ENCODE peak calls at places on chromosomes 7 and 10, in ten cellular contexts. P is breast epithelium, L is ovary, K is IMR-90, G is heart left ventricle, H is suprapubic skin, E is stomach, A is H1, W is lower leg skin, N is NB4. D is an unnamed sample.

GRCh38 chr7:12709731-12710502 is 22.5 kb downstream of the ARL4A start:
- DNase-seq in P (no peak), L (no peak), K (peak), G (no peak), H (no peak), E (no peak), A (no peak), W (no peak), N (no peak), D (no peak)

GRCh38 chr7:115707236-115707635 is 323.3 kb downstream of the TFEC start:
- DNase-seq in P (no peak), L (no peak), K (peak), G (no peak), H (no peak), E (no peak), A (peak), W (no peak), N (peak), D (no peak)

GRCh38 chr7:76425156-76425555 is 406 bp downstream of the ZP3 start:
- DNase-seq in P (no peak), L (no peak), K (no peak), G (no peak), H (peak), E (no peak), A (no peak), W (no peak), N (no peak), D (no peak)

GRCh38 chr10:132482090-132482489 is 55.5 kb upstream of the INPP5A start:
- DNase-seq in P (peak), L (peak), K (peak), G (no peak), H (peak), E (no peak), A (no peak), W (no peak), N (peak), D (no peak)

GRCh38 chr10:13708256-13708990 is 121.7 kb downstream of the PRPF18 start:
- DNase-seq in P (peak), L (no peak), K (no peak), G (no peak), H (no peak), E (no peak), A (no peak), W (no peak), N (no peak), D (no peak)

GRCh38 chr10:124672181-124672638 is 72.0 kb downstream of the FAM53B start:
- DNase-seq in P (no peak), L (no peak), K (no peak), G (no peak), H (no peak), E (no peak), A (no peak), W (no peak), N (no peak), D (no peak)

GRCh38 chr7:141074162-141074989 is 512 bp downstream of the TMEM178B start:
- DNase-seq in P (no peak), L (no peak), K (no peak), G (peak), H (no peak), E (no peak), A (no peak), W (no peak), N (no peak), D (no peak)

GRCh38 chr10:16811292-16811691 is 5.9 kb downstream of the RSU1 start:
- DNase-seq in P (no peak), L (no peak), K (no peak), G (no peak), H (no peak), E (no peak), A (no peak), W (no peak), N (no peak), D (no peak)

GRCh38 chr7:82594665-82595064 is 151.1 kb upstream of the CACNA2D1 start:
- DNase-seq in P (no peak), L (no peak), K (no peak), G (no peak), H (no peak), E (no peak), A (no peak), W (no peak), N (no peak), D (no peak)

GRCh38 chr10:71214641-71215160 is 2.3 kb downstream of the UNC5B start:
- DNase-seq in P (no peak), L (no peak), K (no peak), G (no peak), H (peak), E (peak), A (no peak), W (peak), N (no peak), D (no peak)

GRCh38 chr10:42933454-42934340 is 143.2 kb upstream of the RET start:
- DNase-seq in P (no peak), L (no peak), K (peak), G (peak), H (peak), E (peak), A (no peak), W (peak), N (no peak), D (peak)

GRCh38 chr7:116122972-116123595 is 87.3 kb upstream of the TES start:
- DNase-seq in P (no peak), L (no peak), K (peak), G (no peak), H (no peak), E (no peak), A (no peak), W (no peak), N (peak), D (no peak)

DNA sequence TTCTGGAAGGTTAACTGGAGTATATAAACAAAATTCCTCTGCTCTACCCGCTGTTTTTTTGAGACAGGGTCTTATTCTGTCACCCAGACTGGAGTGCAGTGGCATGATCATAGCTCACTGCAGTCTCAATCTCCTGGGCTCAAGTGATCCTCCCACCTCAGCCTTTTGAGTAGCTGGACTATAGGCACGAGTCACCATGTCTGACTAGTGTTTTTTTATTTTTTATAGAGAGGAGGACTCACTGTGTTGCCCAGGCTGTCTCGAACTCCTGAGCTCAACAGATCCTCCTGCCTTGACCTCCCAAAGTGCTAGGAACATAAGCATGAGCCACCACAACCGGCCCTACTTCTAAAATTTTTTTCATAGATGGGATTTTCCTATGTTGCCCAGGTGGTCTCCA is 2.2 kb downstream of the RAB18 start:
- DNase-seq in P (no peak), L (no peak), K (peak), G (no peak), H (no peak), E (no peak), A (no peak), W (no peak), N (peak), D (no peak)
- H3K4me3 ChIP-seq in P (peak), L (no peak), K (no peak), G (no peak), H (no peak), E (no peak), A (no peak), W (no peak), N (peak), D (no peak)

DNA sequence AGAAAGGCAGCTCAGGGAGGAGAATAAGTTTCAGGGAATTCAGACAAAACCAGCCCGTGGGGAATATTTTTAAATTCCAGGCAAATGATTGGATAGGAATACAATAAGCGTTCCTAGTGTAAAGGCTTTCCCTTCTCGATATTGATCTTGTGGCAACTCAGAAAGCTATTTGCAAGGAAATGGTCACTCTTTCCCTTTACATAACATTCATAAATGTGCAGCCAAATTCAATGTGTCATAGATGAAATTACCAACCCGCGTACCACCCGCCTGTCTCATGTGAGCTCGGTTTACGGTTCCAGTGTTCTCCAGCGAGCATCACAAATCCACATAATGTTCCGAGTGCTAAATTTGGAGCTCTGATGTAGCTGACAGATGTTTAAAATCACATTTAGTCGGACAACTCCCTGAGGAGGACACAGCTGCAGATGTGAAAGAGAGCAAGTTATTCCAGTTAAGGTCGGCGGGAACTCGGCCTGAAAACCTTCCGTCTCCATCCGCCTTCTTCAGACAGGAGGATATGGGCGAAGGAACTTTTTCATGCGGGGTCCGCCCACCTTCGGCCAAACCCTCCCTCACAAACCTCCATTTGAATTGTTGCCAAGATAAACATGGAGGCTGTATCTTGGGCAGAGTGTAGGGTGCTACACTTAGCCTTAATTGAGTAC is 327.0 kb downstream of the RNLS start:
- DNase-seq in P (no peak), L (peak), K (no peak), G (peak), H (no peak), E (no peak), A (no peak), W (no peak), N (no peak), D (peak)
- TF ChIP-seq POLR2A in P (no peak), L (no peak), K (no peak), G (no peak), H (no peak), E (no peak), A (no peak), W (no peak), N (no peak), D (no peak)

GRCh38 chr7:142797799-142798377 is 27.1 kb downstream of the PRSS2 start:
- DNase-seq in P (peak), L (no peak), K (no peak), G (no peak), H (no peak), E (no peak), A (no peak), W (peak), N (no peak), D (no peak)

GRCh38 chr7:142796501-142797341 is 26.0 kb downstream of the PRSS2 start:
- DNase-seq in P (no peak), L (no peak), K (no peak), G (no peak), H (no peak), E (no peak), A (no peak), W (peak), N (no peak), D (no peak)

GRCh38 chr7:142795339-142795863 is 24.6 kb downstream of the PRSS2 start:
- DNase-seq in P (no peak), L (no peak), K (no peak), G (no peak), H (no peak), E (no peak), A (peak), W (peak), N (no peak), D (no peak)

GRCh38 chr7:142797342-142797798 is 26.6 kb downstream of the PRSS2 start:
- DNase-seq in P (no peak), L (no peak), K (no peak), G (no peak), H (no peak), E (no peak), A (no peak), W (peak), N (no peak), D (no peak)

DNA sequence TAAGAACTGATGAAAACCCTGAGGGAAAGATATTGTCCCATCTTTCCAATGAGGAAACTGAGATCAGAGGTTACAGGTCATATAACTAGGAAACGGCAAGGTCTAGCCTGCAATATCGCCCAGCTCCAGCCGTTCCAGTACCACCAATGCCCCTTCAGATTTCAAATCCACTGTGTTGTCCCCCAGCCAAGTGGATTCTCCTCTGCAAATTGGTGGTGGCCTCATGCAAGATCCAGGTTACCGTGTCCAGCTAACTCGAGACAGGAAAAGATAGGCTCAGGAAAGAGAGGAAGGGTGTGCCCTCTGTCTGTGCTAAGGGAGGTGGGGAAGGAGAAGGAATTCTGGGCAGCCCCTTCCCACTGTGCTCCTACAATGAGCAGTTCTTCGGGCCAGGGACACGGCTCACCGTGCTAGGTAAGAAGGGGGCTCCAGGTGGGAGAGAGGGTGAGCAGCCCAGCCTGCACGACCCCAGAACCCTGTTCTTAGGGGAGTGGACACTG is 25.3 kb downstream of the PRSS2 start:
- DNase-seq in P (no peak), L (no peak), K (no peak), G (no peak), H (no peak), E (no peak), A (no peak), W (no peak), N (no peak), D (no peak)
- H3K4me3 ChIP-seq in P (peak), L (no peak), K (no peak), G (no peak), H (no peak), E (peak), A (peak), W (no peak), N (no peak), D (peak)

DNA sequence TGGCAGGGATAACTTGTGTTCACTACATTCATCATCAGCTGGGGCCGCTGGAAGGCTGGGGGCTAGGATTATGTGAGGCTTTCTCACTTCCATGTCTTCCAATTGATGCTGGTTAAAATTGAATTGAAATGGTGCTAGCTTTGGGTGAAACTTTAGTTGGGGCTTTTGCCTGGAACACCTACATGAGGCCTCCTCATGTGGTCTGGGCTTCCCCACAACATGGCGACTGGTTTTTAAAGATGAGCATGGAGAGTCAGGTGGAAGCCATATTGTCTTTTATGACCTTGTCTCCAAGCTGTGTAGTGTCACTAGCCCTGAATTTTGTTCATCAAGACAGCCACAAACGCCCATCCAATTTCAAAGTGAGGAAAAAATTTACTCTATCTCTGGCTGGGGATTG is 1033.9 kb downstream of the TYW1 start:
- DNase-seq in P (no peak), L (no peak), K (no peak), G (no peak), H (peak), E (no peak), A (no peak), W (peak), N (no peak), D (no peak)
- TF ChIP-seq POLR2A in P (no peak), L (no peak), K (no peak), G (no peak), H (no peak), E (no peak), A (no peak), W (no peak), N (no peak), D (no peak)

GRCh38 chr7:106765727-106766355 is 99.2 kb upstream of the PIK3CG start:
- DNase-seq in P (no peak), L (no peak), K (peak), G (no peak), H (no peak), E (no peak), A (no peak), W (no peak), N (no peak), D (no peak)
- H3K4me3 ChIP-seq in P (no peak), L (no peak), K (no peak), G (no peak), H (no peak), E (no peak), A (no peak), W (no peak), N (no peak), D (no peak)

DNA sequence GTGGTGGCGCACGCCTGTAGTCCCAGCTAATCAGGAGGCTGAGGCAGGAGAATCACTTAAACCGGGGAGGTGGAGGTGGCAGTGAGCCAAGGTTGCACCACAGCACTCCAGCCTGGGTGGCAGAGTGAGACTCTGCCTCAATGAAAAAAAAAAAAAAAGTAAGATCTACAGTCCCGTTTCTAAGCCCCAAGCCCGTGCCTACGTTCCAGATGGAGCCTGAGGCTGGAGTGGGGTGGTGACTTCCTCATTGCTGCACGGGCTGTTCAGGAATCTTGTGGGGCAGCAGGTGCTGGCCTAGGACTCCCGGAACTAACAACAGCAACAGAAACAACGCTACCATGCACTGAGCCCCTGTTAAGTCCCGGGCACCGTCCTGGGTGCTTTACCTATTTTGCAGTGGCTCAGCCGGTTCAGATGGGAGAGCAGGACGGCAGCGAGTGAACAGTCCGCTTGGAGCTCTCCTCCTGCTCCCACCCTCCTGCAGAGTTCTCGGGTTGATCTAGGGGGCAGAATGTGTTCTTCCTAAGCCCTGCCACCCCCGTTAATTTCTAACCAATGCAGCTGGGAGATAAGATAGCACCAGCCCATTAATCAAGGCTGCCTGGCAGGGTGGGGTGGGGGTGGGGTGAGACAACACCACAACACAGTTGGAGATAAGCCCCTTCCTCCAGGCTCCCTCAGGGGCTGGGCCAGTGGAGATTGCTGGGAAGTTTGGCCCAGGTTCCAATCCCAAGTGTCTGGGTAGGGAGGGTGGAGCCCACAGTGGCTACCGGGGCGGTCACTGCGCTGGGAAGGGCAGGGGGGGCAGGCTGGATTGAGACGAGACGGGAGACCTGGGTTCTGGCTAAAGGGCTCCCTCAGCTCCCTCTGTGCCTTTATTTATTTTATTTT is 17.0 kb upstream of the SFRP5 start:
- DNase-seq in P (peak), L (no peak), K (no peak), G (peak), H (no peak), E (peak), A (no peak), W (no peak), N (no peak), D (no peak)
- TF ChIP-seq POLR2A in P (no peak), L (no peak), K (no peak), G (no peak), H (no peak), E (no peak), A (no peak), W (no peak), N (no peak), D (no peak)

GRCh38 chr10:122162566-122163181 is 108.4 kb upstream of the BTBD16 start:
- DNase-seq in P (no peak), L (no peak), K (no peak), G (no peak), H (no peak), E (peak), A (no peak), W (no peak), N (no peak), D (no peak)
- H3K4me3 ChIP-seq in P (peak), L (peak), K (peak), G (peak), H (peak), E (peak), A (peak), W (no peak), N (no peak), D (peak)

GRCh38 chr7:24573554-24574338 is 494 bp downstream of the PALS2 start:
- DNase-seq in P (peak), L (peak), K (peak), G (peak), H (peak), E (peak), A (no peak), W (peak), N (peak), D (peak)
- TF ChIP-seq POLR2A in P (no peak), L (no peak), K (no peak), G (no peak), H (no peak), E (no peak), A (no peak), W (no peak), N (no peak), D (no peak)

GRCh38 chr10:11161910-11162309 is 144.2 kb downstream of the CELF2 start:
- DNase-seq in P (no peak), L (no peak), K (no peak), G (no peak), H (no peak), E (no peak), A (no peak), W (no peak), N (no peak), D (no peak)

GRCh38 chr10:11164806-11165590 is 147.3 kb downstream of the CELF2 start:
- DNase-seq in P (no peak), L (peak), K (peak), G (peak), H (peak), E (peak), A (no peak), W (peak), N (peak), D (peak)

GRCh38 chr10:11160982-11161554 is 143.4 kb downstream of the CELF2 start:
- DNase-seq in P (no peak), L (peak), K (no peak), G (no peak), H (no peak), E (peak), A (no peak), W (no peak), N (no peak), D (peak)

GRCh38 chr10:11163990-11164805 is 146.5 kb downstream of the CELF2 start:
- DNase-seq in P (no peak), L (no peak), K (no peak), G (no peak), H (no peak), E (no peak), A (no peak), W (no peak), N (no peak), D (no peak)

GRCh38 chr10:11162828-11163599 is 145.3 kb downstream of the CELF2 start:
- DNase-seq in P (peak), L (no peak), K (no peak), G (peak), H (no peak), E (peak), A (no peak), W (peak), N (peak), D (peak)
- H3K4me3 ChIP-seq in P (peak), L (no peak), K (no peak), G (no peak), H (no peak), E (no peak), A (no peak), W (no peak), N (peak), D (no peak)

GRCh38 chr7:5695037-5695708 is 86.3 kb downstream of the RNF216 start:
- DNase-seq in P (peak), L (peak), K (peak), G (peak), H (no peak), E (no peak), A (no peak), W (no peak), N (no peak), D (no peak)

GRCh38 chr7:5695709-5696345 is 85.6 kb downstream of the RNF216 start:
- DNase-seq in P (no peak), L (peak), K (peak), G (peak), H (no peak), E (no peak), A (no peak), W (no peak), N (no peak), D (peak)

GRCh38 chr7:5692845-5693278 is 88.6 kb downstream of the RNF216 start:
- DNase-seq in P (no peak), L (no peak), K (peak), G (no peak), H (no peak), E (no peak), A (no peak), W (no peak), N (no peak), D (no peak)

GRCh38 chr7:5693529-5693928 is 87.9 kb downstream of the RNF216 start:
- DNase-seq in P (peak), L (no peak), K (peak), G (peak), H (no peak), E (no peak), A (no peak), W (no peak), N (peak), D (no peak)

GRCh38 chr7:5694221-5694754 is 87.2 kb downstream of the RNF216 start:
- DNase-seq in P (no peak), L (peak), K (peak), G (no peak), H (no peak), E (no peak), A (no peak), W (no peak), N (no peak), D (no peak)
- TF ChIP-seq POLR2A in P (no peak), L (no peak), K (peak), G (no peak), H (no peak), E (no peak), A (no peak), W (no peak), N (no peak), D (no peak)